ENCODE peak calls at places on chromosomes 12 and 14, in four cellular contexts. One of them, this sample, is unnamed.

GRCh38 chr12:91142184-91142583 is 30.9 kb upstream of the LUM start:
- DNase-seq in Calu3: no peak
- DNase-seq in CD8-positive, alpha-beta memory T cell: no peak
- DNase-seq in OCI-M1: no peak
- DNase-seq in this sample: no peak

GRCh38 chr12:16726879-16727278 is 120.9 kb upstream of the LMO3 start:
- DNase-seq in OCI-M1: no peak
- DNase-seq in CD8-positive, alpha-beta memory T cell: no peak
- DNase-seq in Calu3: no peak
- DNase-seq in this sample: no peak

GRCh38 chr14:105838591-105839424 is 312.4 kb downstream of the TMEM121 start:
- DNase-seq in CD8-positive, alpha-beta memory T cell: no peak
- DNase-seq in OCI-M1: no peak
- DNase-seq in Calu3: no peak
- DNase-seq in this sample: no peak

GRCh38 chr12:68180792-68181744 is 21.5 kb upstream of the IFNG start:
- DNase-seq in CD8-positive, alpha-beta memory T cell: peak
- DNase-seq in Calu3: no peak
- DNase-seq in OCI-M1: peak
- DNase-seq in this sample: no peak

GRCh38 chr14:80077262-80077661 is 134.0 kb downstream of the DIO2 start:
- DNase-seq in CD8-positive, alpha-beta memory T cell: no peak
- DNase-seq in OCI-M1: no peak
- DNase-seq in Calu3: no peak
- DNase-seq in this sample: peak

GRCh38 chr14:97456958-97457357 is 659.8 kb downstream of the VRK1 start:
- DNase-seq in OCI-M1: no peak
- DNase-seq in Calu3: no peak
- DNase-seq in CD8-positive, alpha-beta memory T cell: peak
- DNase-seq in this sample: no peak

GRCh38 chr12:132797820-132798570 is 30.7 kb downstream of the GOLGA3 start:
- DNase-seq in OCI-M1: no peak
- DNase-seq in CD8-positive, alpha-beta memory T cell: no peak
- DNase-seq in Calu3: no peak
- DNase-seq in this sample: no peak

GRCh38 chr14:80638620-80639215 is 302.8 kb downstream of the CEP128 start:
- DNase-seq in OCI-M1: no peak
- DNase-seq in Calu3: peak
- DNase-seq in CD8-positive, alpha-beta memory T cell: no peak
- DNase-seq in this sample: peak

GRCh38 chr14:104263671-104264358 is 125.4 kb downstream of the KIF26A start:
- DNase-seq in OCI-M1: no peak
- DNase-seq in CD8-positive, alpha-beta memory T cell: peak
- DNase-seq in Calu3: no peak
- DNase-seq in this sample: no peak

GRCh38 chr14:91149462-91149861 is 35.6 kb downstream of the DGLUCY start:
- DNase-seq in CD8-positive, alpha-beta memory T cell: no peak
- DNase-seq in OCI-M1: peak
- DNase-seq in Calu3: peak
- DNase-seq in this sample: peak

GRCh38 chr14:100384819-100385813 is 62.0 kb downstream of the SLC25A47 start:
- DNase-seq in CD8-positive, alpha-beta memory T cell: no peak
- DNase-seq in OCI-M1: peak
- DNase-seq in Calu3: no peak
- DNase-seq in this sample: no peak

GRCh38 chr12:77166711-77167110 is 101.3 kb upstream of the E2F7 start:
- DNase-seq in CD8-positive, alpha-beta memory T cell: no peak
- DNase-seq in Calu3: no peak
- DNase-seq in OCI-M1: no peak
- DNase-seq in this sample: no peak